ENCODE peak calls at places on chromosomes 7 and 10, in seven cellular contexts. One of them, this sample, is unnamed.

GRCh38 chr10:104337527-104337984 is 709 bp downstream of the ITPRIP start:
- DNase-seq in HepG2: no peak
- DNase-seq in stomach: no peak
- DNase-seq in transverse colon: peak
- DNase-seq in ovary: peak
- DNase-seq in A549: peak
- DNase-seq in K562: peak
- DNase-seq in this sample: peak

GRCh38 chr7:6528401-6529130 is 22.7 kb downstream of the GRID2IP start:
- DNase-seq in ovary: no peak
- DNase-seq in transverse colon: no peak
- DNase-seq in K562: no peak
- DNase-seq in A549: no peak
- DNase-seq in stomach: no peak
- DNase-seq in HepG2: no peak
- DNase-seq in this sample: no peak

GRCh38 chr10:102831322-102832071 is 5.7 kb downstream of the CYP17A1 start:
- DNase-seq in HepG2: peak
- DNase-seq in K562: no peak
- DNase-seq in ovary: no peak
- DNase-seq in stomach: no peak
- DNase-seq in A549: no peak
- DNase-seq in transverse colon: no peak
- DNase-seq in this sample: no peak

GRCh38 chr7:91397099-91397498 is 132.9 kb downstream of the FZD1 start:
- DNase-seq in stomach: no peak
- DNase-seq in A549: no peak
- DNase-seq in ovary: no peak
- DNase-seq in K562: no peak
- DNase-seq in HepG2: no peak
- DNase-seq in transverse colon: no peak
- DNase-seq in this sample: no peak

GRCh38 chr7:52179934-52180333 is 855.5 kb upstream of the POM121L12 start:
- DNase-seq in ovary: no peak
- DNase-seq in K562: no peak
- DNase-seq in transverse colon: no peak
- DNase-seq in A549: no peak
- DNase-seq in stomach: no peak
- DNase-seq in HepG2: no peak
- DNase-seq in this sample: no peak

GRCh38 chr10:28087675-28088351 is 88.9 kb upstream of the ODAD2 start:
- DNase-seq in HepG2: no peak
- DNase-seq in stomach: no peak
- DNase-seq in ovary: no peak
- DNase-seq in K562: no peak
- DNase-seq in transverse colon: no peak
- DNase-seq in A549: no peak
- DNase-seq in this sample: no peak

GRCh38 chr10:16853201-16853600 is 36.0 kb upstream of the RSU1 start:
- DNase-seq in ovary: no peak
- DNase-seq in A549: no peak
- DNase-seq in HepG2: peak
- DNase-seq in transverse colon: no peak
- DNase-seq in K562: peak
- DNase-seq in stomach: no peak
- DNase-seq in this sample: no peak

GRCh38 chr7:116417593-116418345 is 81.8 kb upstream of the CAV2 start:
- DNase-seq in transverse colon: no peak
- DNase-seq in HepG2: no peak
- DNase-seq in A549: no peak
- DNase-seq in K562: peak
- DNase-seq in ovary: no peak
- DNase-seq in stomach: no peak
- DNase-seq in this sample: no peak

GRCh38 chr7:44604941-44605340 is 1.5 kb upstream of the OGDH start:
- DNase-seq in HepG2: no peak
- DNase-seq in K562: no peak
- DNase-seq in A549: no peak
- DNase-seq in ovary: no peak
- DNase-seq in stomach: no peak
- DNase-seq in transverse colon: no peak
- DNase-seq in this sample: no peak

GRCh38 chr7:6015917-6016652 is 7.0 kb downstream of the AIMP2 start:
- DNase-seq in transverse colon: peak
- DNase-seq in stomach: peak
- DNase-seq in HepG2: no peak
- DNase-seq in A549: no peak
- DNase-seq in ovary: peak
- DNase-seq in K562: peak
- DNase-seq in this sample: no peak

GRCh38 chr7:151796871-151797270 is 80.0 kb downstream of the PRKAG2 start:
- DNase-seq in HepG2: no peak
- DNase-seq in stomach: peak
- DNase-seq in A549: no peak
- DNase-seq in transverse colon: no peak
- DNase-seq in ovary: no peak
- DNase-seq in K562: no peak
- DNase-seq in this sample: peak

GRCh38 chr10:35822316-35822715 is 180.2 kb upstream of the FZD8 start:
- DNase-seq in stomach: peak
- DNase-seq in A549: no peak
- DNase-seq in transverse colon: peak
- DNase-seq in HepG2: peak
- DNase-seq in ovary: peak
- DNase-seq in K562: no peak
- DNase-seq in this sample: peak

GRCh38 chr7:130423636-130424035 is 17.2 kb downstream of the CEP41 start:
- DNase-seq in ovary: no peak
- DNase-seq in A549: no peak
- DNase-seq in stomach: no peak
- DNase-seq in HepG2: no peak
- DNase-seq in K562: no peak
- DNase-seq in transverse colon: no peak
- DNase-seq in this sample: no peak

GRCh38 chr10:119268871-119269506 is 61.6 kb downstream of the GRK5 start:
- DNase-seq in HepG2: no peak
- DNase-seq in K562: no peak
- DNase-seq in A549: no peak
- DNase-seq in ovary: no peak
- DNase-seq in stomach: no peak
- DNase-seq in transverse colon: no peak
- DNase-seq in this sample: no peak

GRCh38 chr7:137475966-137476365 is 132.4 kb upstream of the PTN start:
- DNase-seq in K562: no peak
- DNase-seq in HepG2: no peak
- DNase-seq in ovary: no peak
- DNase-seq in transverse colon: no peak
- DNase-seq in A549: no peak
- DNase-seq in stomach: no peak
- DNase-seq in this sample: no peak

GRCh38 chr10:21517134-21517982 is 8.1 kb downstream of the SKIDA1 start:
- DNase-seq in K562: peak
- DNase-seq in ovary: peak
- DNase-seq in A549: peak
- DNase-seq in HepG2: no peak
- DNase-seq in stomach: peak
- DNase-seq in transverse colon: no peak
- DNase-seq in this sample: peak

GRCh38 chr7:114392686-114393085 is 21.9 kb upstream of the FOXP2 start:
- DNase-seq in A549: no peak
- DNase-seq in stomach: no peak
- DNase-seq in HepG2: no peak
- DNase-seq in K562: no peak
- DNase-seq in transverse colon: no peak
- DNase-seq in ovary: no peak
- DNase-seq in this sample: no peak

GRCh38 chr7:114388021-114388420 is 26.6 kb upstream of the FOXP2 start:
- DNase-seq in stomach: no peak
- DNase-seq in K562: no peak
- DNase-seq in transverse colon: no peak
- DNase-seq in HepG2: no peak
- DNase-seq in ovary: no peak
- DNase-seq in A549: no peak
- DNase-seq in this sample: no peak
- TF ChIP-seq EP300 in stomach: no peak
- TF ChIP-seq EP300 in K562: no peak
- TF ChIP-seq EP300 in transverse colon: no peak
- TF ChIP-seq EP300 in HepG2: no peak
- TF ChIP-seq EP300 in ovary: no peak
- TF ChIP-seq EP300 in A549: no peak
- TF ChIP-seq EP300 in this sample: no peak

DNA sequence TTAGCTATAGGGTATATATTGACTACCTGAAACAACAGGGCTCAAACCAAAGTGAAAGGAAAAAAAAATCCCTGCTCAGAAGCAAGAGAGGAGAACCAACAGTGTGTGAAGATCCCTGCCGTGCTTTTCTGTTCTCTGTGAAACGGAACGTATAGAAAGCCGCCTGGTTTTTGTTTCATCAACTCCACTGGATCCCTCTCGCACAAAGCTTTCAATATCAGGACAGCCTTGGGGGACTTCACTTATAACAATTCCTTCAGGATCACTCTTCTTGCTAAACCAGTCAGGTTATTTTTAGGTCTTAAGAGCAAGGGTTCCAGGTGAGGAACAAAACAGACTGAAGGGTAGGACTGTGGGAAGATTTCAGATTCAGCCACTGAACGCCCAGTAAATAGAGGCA is 151.1 kb upstream of the CACNA2D1 start:
- DNase-seq in K562: no peak
- DNase-seq in HepG2: no peak
- DNase-seq in ovary: no peak
- DNase-seq in A549: no peak
- DNase-seq in stomach: no peak
- DNase-seq in transverse colon: no peak
- DNase-seq in this sample: no peak
- H3K27ac ChIP-seq in K562: no peak
- H3K27ac ChIP-seq in HepG2: no peak
- H3K27ac ChIP-seq in ovary: no peak
- H3K27ac ChIP-seq in A549: no peak
- H3K27ac ChIP-seq in stomach: no peak
- H3K27ac ChIP-seq in transverse colon: no peak
- H3K27ac ChIP-seq in this sample: no peak

DNA sequence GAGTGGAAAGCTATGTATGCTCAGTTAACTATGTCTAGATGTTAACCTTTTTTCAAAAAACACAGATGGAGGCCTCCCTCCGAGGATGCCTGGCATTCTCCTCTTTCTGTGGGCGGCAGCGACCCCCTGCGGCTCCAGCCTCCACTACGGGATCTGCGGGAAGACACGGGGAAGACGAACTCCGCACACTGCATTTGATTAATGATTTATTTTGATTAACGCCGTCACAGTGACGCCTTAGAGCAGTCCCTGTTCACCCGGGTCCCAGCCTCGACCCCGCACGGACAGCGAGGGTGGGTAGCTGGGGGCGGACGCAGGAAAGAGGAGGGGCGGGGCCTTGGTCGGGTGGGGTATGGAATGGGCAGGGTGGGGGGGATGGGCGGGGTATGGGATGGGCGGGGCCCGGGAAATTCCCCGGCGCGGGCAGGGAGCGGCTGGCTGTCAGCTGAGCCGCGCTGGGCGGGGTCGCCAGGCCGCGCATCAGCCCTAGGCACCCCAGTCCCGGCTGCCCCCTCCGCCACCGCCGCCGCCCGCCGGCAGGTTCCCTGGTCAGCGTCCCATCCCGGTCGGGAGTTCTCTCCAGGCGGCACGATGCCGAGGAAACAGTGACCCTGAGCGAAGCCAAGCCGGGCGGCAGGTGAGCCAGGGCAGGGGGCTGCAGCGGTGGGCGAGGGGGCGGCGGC is at the start of gene OPTN:
- DNase-seq in stomach: peak
- DNase-seq in ovary: peak
- DNase-seq in transverse colon: peak
- DNase-seq in K562: peak
- DNase-seq in A549: peak
- DNase-seq in HepG2: peak
- DNase-seq in this sample: peak
- TF ChIP-seq POLR2A in stomach: no peak
- TF ChIP-seq POLR2A in ovary: peak
- TF ChIP-seq POLR2A in transverse colon: peak
- TF ChIP-seq POLR2A in K562: no peak
- TF ChIP-seq POLR2A in A549: peak
- TF ChIP-seq POLR2A in HepG2: peak
- TF ChIP-seq POLR2A in this sample: peak

DNA sequence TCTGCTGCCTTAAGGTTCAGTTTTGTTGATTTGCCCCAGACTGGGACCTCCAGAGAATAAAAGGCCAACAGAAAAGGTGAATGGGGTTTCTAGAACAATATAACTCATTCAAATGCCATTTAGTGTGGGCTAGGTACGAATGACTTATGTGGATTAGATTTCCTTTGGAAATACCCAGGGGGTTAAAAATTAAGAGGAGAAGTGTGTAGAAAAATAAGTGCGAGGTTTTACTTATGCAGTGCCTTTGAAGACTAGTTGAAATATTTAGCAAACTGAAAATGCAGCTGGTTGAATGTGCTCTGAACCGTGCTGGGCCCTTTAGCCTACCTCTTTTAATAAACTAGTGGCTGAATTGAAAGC is 180.5 kb downstream of the LRMDA start:
- DNase-seq in A549: no peak
- DNase-seq in HepG2: no peak
- DNase-seq in K562: no peak
- DNase-seq in ovary: no peak
- DNase-seq in transverse colon: no peak
- DNase-seq in stomach: no peak
- DNase-seq in this sample: no peak
- TF ChIP-seq EP300 in A549: no peak
- TF ChIP-seq EP300 in HepG2: no peak
- TF ChIP-seq EP300 in K562: no peak
- TF ChIP-seq EP300 in ovary: no peak
- TF ChIP-seq EP300 in transverse colon: no peak
- TF ChIP-seq EP300 in stomach: no peak
- TF ChIP-seq EP300 in this sample: no peak

GRCh38 chr10:71243756-71244637 is 31.6 kb downstream of the UNC5B start:
- DNase-seq in HepG2: no peak
- DNase-seq in A549: no peak
- DNase-seq in stomach: no peak
- DNase-seq in ovary: no peak
- DNase-seq in transverse colon: peak
- DNase-seq in K562: no peak
- DNase-seq in this sample: no peak
- H3K27ac ChIP-seq in HepG2: no peak
- H3K27ac ChIP-seq in A549: no peak
- H3K27ac ChIP-seq in stomach: peak
- H3K27ac ChIP-seq in ovary: peak
- H3K27ac ChIP-seq in transverse colon: peak
- H3K27ac ChIP-seq in K562: no peak
- H3K27ac ChIP-seq in this sample: peak

GRCh38 chr7:143901710-143902587 is at the start of gene TCAF1:
- DNase-seq in stomach: peak
- DNase-seq in transverse colon: peak
- DNase-seq in K562: peak
- DNase-seq in A549: peak
- DNase-seq in ovary: peak
- DNase-seq in HepG2: peak
- DNase-seq in this sample: peak
- TF ChIP-seq POLR2A in stomach: no peak
- TF ChIP-seq POLR2A in transverse colon: peak
- TF ChIP-seq POLR2A in K562: peak
- TF ChIP-seq POLR2A in A549: peak
- TF ChIP-seq POLR2A in ovary: peak
- TF ChIP-seq POLR2A in HepG2: peak
- TF ChIP-seq POLR2A in this sample: no peak